ENCODE peak calls at places on chromosome 15, in nine cellular contexts. W, R, V, F, H, P, M, Z and K are unnamed samples.

GRCh38 chr15:77836901-77837648 is 204.4 kb upstream of the LINGO1 start:
- DNase-seq in W (peak), R (no peak), M (no peak), H (no peak), V (no peak), P (no peak), F (no peak), Z (no peak), K (no peak)

GRCh38 chr15:35764661-35765519 is 218.9 kb upstream of the DPH6 start:
- DNase-seq in H (no peak), P (no peak), F (no peak), M (no peak), Z (no peak), V (no peak), R (no peak), W (no peak), K (no peak)

GRCh38 chr15:92625297-92625980 is 30.1 kb downstream of the FAM174B start:
- DNase-seq in F (no peak), H (no peak), M (no peak), Z (no peak), P (peak), V (no peak), R (no peak), W (peak), K (peak)

GRCh38 chr15:27669641-27670040 is 429.5 kb downstream of the OCA2 start:
- DNase-seq in R (no peak), M (no peak), P (no peak), F (no peak), W (no peak), H (no peak), V (no peak), Z (no peak), K (no peak)

GRCh38 chr15:89140595-89140994 is 52.3 kb downstream of the ABHD2 start:
- DNase-seq in W (no peak), F (peak), V (no peak), M (no peak), R (no peak), P (no peak), Z (no peak), H (no peak), K (no peak)

GRCh38 chr15:76196286-76196948 is 114.9 kb downstream of the ETFA start:
- DNase-seq in P (no peak), Z (no peak), W (no peak), M (peak), R (peak), V (peak), F (no peak), H (no peak), K (peak)

GRCh38 chr15:62988701-62989100 is 53.8 kb upstream of the TPM1 start:
- DNase-seq in P (no peak), R (no peak), M (no peak), H (no peak), V (no peak), Z (no peak), W (no peak), F (no peak), K (no peak)

GRCh38 chr15:68271854-68272471 is 5.6 kb upstream of the FEM1B start:
- DNase-seq in V (peak), H (no peak), R (peak), F (no peak), Z (no peak), W (no peak), P (no peak), M (no peak), K (peak)

GRCh38 chr15:75727851-75728715 is 15.4 kb upstream of the CSPG4 start:
- DNase-seq in V (peak), M (no peak), Z (peak), W (no peak), H (peak), P (peak), F (no peak), R (peak), K (peak)

GRCh38 chr15:41417418-41417811 is 520 bp downstream of the RTF1 start:
- DNase-seq in Z (peak), R (no peak), P (no peak), V (peak), H (no peak), F (no peak), W (no peak), M (no peak), K (peak)

GRCh38 chr15:68644088-68644904 is 65.5 kb downstream of the CORO2B start:
- DNase-seq in H (no peak), V (peak), P (no peak), Z (no peak), W (no peak), F (no peak), R (no peak), M (peak), K (peak)